ENCODE peak calls at places on chromosomes 11 and 22, in four cellular contexts. V, M, X and K are unnamed samples.

GRCh38 chr22:41487037-41487963 is 18.4 kb downstream of the ACO2 start:
- DNase-seq in V (no peak), M (no peak), X (no peak), K (no peak)

GRCh38 chr11:44763111-44763820 is 36.5 kb downstream of the TSPAN18 start:
- DNase-seq in V (no peak), M (no peak), X (no peak), K (peak; percentile 56)

GRCh38 chr11:10900686-10901415 is 43.0 kb upstream of the ZBED5 start:
- DNase-seq in V (no peak), M (peak; percentile 64), X (no peak), K (no peak)

GRCh38 chr11:8833568-8834275 is 77.3 kb upstream of the AKIP1 start:
- DNase-seq in V (no peak), M (no peak), X (no peak), K (no peak)

GRCh38 chr11:119371778-119372182 is 9.7 kb downstream of the USP2 start:
- DNase-seq in V (peak; percentile 23), M (peak; percentile 53), X (no peak), K (no peak)

GRCh38 chr11:46942172-46942571 is 5.6 kb downstream of the CSTPP1 start:
- DNase-seq in V (no peak), M (no peak), X (no peak), K (no peak)

GRCh38 chr11:118194835-118195627 is 18.6 kb upstream of the SCN2B start:
- DNase-seq in V (no peak), M (peak; percentile 96), X (peak; percentile 31), K (peak; percentile 95)

GRCh38 chr11:111642521-111642920 is 40.3 kb downstream of the SIK2 start:
- DNase-seq in V (no peak), M (no peak), X (no peak), K (no peak)

GRCh38 chr11:94184861-94185260 is 56.2 kb downstream of the PANX1 start:
- DNase-seq in V (no peak), M (no peak), X (no peak), K (no peak)

GRCh38 chr11:2774173-2775082 is 74.6 kb upstream of the KCNQ1OT1 start:
- DNase-seq in V (no peak), M (no peak), X (no peak), K (peak; percentile 49)

GRCh38 chr11:8282621-8283509 is 19.2 kb upstream of the LMO1 start:
- DNase-seq in V (peak; percentile 59), M (no peak), X (no peak), K (peak; percentile 43)

GRCh38 chr22:22109693-22110466 is 127.3 kb upstream of the TOP3B start:
- DNase-seq in V (no peak), M (peak; percentile 12), X (no peak), K (no peak)

GRCh38 chr11:35035894-35036408 is 103.0 kb upstream of the CD44 start:
- DNase-seq in V (no peak), M (peak; percentile 74), X (no peak), K (no peak)

GRCh38 chr11:134463716-134464115 is 51.7 kb upstream of the B3GAT1 start:
- DNase-seq in V (no peak), M (no peak), X (no peak), K (no peak)

GRCh38 chr11:69165775-69166174 is 10.0 kb downstream of the SMIM38 start:
- DNase-seq in V (no peak), M (no peak), X (no peak), K (no peak)
- TF ChIP-seq CTCF in V (no peak), M (no peak), X (no peak), K (no peak)

DNA sequence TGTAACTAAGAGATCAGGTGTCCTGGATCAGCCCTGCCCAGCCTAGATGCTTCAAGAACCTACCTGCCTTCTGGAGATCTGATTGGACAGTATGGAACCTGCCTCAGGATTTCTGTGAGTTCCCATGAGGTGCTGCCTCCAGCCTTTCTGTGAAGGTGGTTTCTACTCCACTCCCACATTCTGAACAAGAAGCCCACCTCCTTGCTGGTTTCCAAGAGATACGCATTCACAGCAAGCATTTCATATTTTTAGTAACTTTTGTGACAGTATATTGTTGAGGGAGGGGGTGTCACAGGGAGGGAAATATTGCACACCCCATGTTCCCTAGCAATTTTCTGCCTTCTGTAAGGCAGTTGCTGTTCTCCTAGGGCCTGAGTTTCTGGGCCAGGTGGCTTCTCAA is 204.4 kb downstream of the NAV2 start:
- DNase-seq in V (no peak), M (no peak), X (no peak), K (no peak)
- H3K27ac ChIP-seq in V (no peak overlapping the region), M (no peak overlapping the region), X (peak overlapping the region; percentile 47), K (no peak overlapping the region)

GRCh38 chr11:65014146-65014960 is at the start of gene ARL2:
- DNase-seq in V (peak; percentile 42), M (no peak), X (no peak), K (peak; percentile 63)

GRCh38 chr11:65013692-65014145 is 241 bp upstream of the ARL2 start:
- DNase-seq in V (peak; percentile 95), M (peak; percentile 89), X (peak; percentile 53), K (peak; percentile 90)

GRCh38 chr11:65016705-65017104 is 2.7 kb downstream of the ARL2 start:
- DNase-seq in V (peak; percentile 44), M (no peak), X (no peak), K (no peak)

GRCh38 chr11:65008873-65009272 is 5.1 kb upstream of the ARL2 start:
- DNase-seq in V (no peak), M (no peak), X (no peak), K (no peak)

DNA sequence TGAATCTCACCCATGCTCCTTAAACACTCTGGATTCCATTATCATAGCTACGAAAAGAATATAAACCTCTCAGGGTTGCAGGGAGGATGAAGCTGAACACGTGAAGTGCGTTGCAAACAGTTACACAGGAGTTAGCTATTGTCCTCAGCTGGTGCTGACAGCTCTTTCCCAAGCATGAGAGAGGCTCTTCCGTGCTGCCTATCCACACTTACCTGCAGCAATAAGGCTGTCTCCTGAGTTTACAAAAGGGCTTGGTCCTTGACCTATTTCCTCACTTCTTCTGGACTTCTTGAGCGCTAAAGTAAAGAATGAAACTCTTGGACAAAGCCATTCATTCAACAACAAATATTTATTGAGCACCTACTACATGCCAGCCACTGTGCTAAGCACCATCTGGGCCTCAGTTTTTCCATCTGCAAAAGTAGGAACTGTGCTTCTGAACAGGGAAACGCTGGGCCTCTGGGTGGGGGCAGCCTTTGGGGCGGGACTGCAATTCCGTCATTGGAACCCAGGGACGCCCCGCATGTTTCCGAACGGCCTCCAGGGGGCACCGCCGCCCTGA is 749 bp upstream of the ARL2 start:
- DNase-seq in V (no peak), M (peak; percentile 92), X (peak; percentile 81), K (peak; percentile 96)
- TF ChIP-seq CTCF in V (peak; percentile 75), M (peak; percentile 80), X (peak; percentile 71), K (peak; percentile 70)

GRCh38 chr22:19596680-19597398 is 72.6 kb upstream of the CLDN5 start:
- DNase-seq in V (no peak), M (no peak), X (no peak), K (no peak)
- H3K27ac ChIP-seq in V (no peak overlapping the region), M (peak overlapping the region; percentile 73), X (no peak overlapping the region), K (no peak overlapping the region)

DNA sequence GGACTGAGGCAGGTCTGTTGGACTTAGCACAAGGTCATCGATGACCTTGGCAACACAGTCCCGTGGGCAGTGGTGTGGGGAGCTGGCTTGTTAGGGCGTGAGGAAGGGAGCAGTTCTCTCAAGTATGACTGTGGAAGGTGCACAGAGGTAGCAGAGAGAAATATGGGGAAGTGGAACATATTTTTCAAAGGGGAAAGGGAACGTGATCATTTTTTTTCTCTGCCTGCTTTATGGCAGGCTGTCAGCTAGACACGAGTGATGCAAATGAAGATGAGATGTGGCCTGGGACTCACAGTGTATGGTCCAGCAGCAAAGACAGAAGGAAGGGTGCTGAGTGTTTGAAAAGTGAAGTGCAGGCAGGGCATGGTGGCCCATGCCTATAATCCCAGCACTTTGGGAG is 30.6 kb downstream of the ADAMTS8 start:
- DNase-seq in V (no peak), M (no peak), X (no peak), K (no peak)
- TF ChIP-seq CTCF in V (no peak), M (no peak), X (no peak), K (no peak)

GRCh38 chr22:35257321-35258143 is at the start of gene HMGXB4:
- DNase-seq in V (peak; percentile 82), M (peak; percentile 78), X (peak; percentile 41), K (peak; percentile 87)

GRCh38 chr22:35258144-35258988 is 1.1 kb downstream of the HMGXB4 start:
- DNase-seq in V (peak; percentile 46), M (peak; percentile 25), X (no peak), K (no peak)

GRCh38 chr22:35253946-35254345 is 3.3 kb upstream of the HMGXB4 start:
- DNase-seq in V (no peak), M (no peak), X (no peak), K (no peak)

DNA sequence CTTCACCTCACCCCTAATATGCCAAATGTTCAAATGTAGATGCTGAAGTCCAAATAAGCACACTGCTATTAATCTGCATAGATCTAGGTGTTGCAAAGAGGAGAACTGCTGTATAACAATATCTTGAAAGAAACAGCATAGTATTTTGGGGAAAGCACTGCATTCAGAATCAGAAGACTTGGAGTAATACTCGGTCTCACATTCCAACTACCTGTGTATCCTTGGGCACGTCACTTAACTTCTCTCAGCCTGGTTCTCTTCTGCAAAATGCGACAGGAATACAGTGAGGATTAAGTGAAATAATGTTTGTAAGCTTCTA is 332 bp upstream of the HMGXB4 start:
- DNase-seq in V (no peak), M (no peak), X (no peak), K (no peak)
- H3K27ac ChIP-seq in V (no peak overlapping the region), M (peak overlapping the region; percentile 60), X (no peak overlapping the region), K (peak overlapping the region; percentile 96)

DNA sequence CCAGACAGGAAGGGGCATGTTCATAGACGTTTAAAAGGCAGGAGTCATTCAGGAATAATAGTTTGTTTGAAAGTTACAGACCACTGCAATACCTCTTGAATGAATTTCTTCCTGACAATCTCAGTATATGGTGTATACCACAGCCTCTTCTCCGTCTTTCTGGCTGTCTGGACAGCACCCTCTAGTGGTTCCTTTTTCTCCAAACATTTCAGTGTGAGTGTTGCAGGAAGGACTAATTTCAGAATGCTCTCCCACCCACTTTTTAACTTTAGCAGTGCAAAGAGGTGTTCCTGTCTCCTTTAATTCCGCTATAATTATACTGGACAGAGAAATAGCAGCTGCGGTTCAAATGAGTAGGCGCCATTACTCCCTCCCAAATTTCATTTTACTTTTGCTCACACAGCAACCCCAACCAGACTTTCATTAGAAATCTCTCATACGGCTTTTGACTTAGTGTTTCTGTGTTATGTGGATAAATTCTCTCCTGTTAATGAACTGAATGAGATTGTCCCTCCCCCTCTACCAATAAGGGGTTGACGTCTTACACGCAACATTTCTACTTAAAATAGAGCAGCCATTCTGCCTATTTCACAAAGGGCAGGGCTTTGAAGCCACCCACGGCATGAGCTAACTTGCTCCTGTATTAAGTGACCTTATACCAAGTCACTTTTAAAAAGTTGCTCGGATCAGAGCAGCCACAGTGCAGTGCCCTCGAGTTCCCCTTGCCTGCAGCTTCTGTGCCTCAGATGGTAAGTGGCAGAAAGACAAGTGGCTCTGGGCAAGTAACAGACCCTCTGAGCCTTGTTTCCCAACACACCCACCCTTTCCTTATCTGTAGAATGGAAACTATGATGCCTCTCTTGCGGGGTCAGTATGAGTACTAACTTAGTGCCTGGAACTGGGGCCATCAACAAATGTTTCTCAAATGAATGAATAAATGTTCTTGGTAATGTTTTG is 368.6 kb downstream of the OPCML start:
- DNase-seq in V (peak; percentile 40), M (peak; percentile 62), X (no peak), K (no peak)
- TF ChIP-seq CTCF in V (peak; percentile 86), M (peak; percentile 74), X (peak; percentile 57), K (peak; percentile 80)

GRCh38 chr22:19664951-19665783 is 49.1 kb upstream of the SEPTIN5 start:
- DNase-seq in V (no peak), M (no peak), X (no peak), K (no peak)
- H3K27ac ChIP-seq in V (no peak overlapping the region), M (no peak overlapping the region), X (no peak overlapping the region), K (no peak overlapping the region)